ENCODE peak calls at places on chromosomes 16 and 17, in seven cellular contexts. One of them, this sample, is unnamed.
A peak's percentile ranks its signal among the peaks of the same experiment; 100 is the strongest.

GRCh38 chr17:63015824-63016223 is 49.8 kb downstream of the TANC2 start:
- DNase-seq in activated T-cell treated with anti-CD3 and anti-CD28 coated beads, Interleukin-2, amount 50 U/mL, for 24 hours: no peak
- DNase-seq in PC-3: no peak
- DNase-seq in A673: no peak
- DNase-seq in LHCN-M2: no peak
- DNase-seq in T-helper 17 cell: no peak
- DNase-seq in left cardiac atrium: no peak
- DNase-seq in this sample: no peak

GRCh38 chr17:65371702-65372101 is 189.7 kb downstream of the AXIN2 start:
- DNase-seq in activated T-cell treated with anti-CD3 and anti-CD28 coated beads, Interleukin-2, amount 50 U/mL, for 24 hours: no peak
- DNase-seq in PC-3: no peak
- DNase-seq in A673: no peak
- DNase-seq in LHCN-M2: no peak
- DNase-seq in T-helper 17 cell: no peak
- DNase-seq in left cardiac atrium: no peak
- DNase-seq in this sample: no peak

GRCh38 chr16:22070361-22071351 is 21.7 kb upstream of the VWA3A start:
- DNase-seq in activated T-cell treated with anti-CD3 and anti-CD28 coated beads, Interleukin-2, amount 50 U/mL, for 24 hours: no peak
- DNase-seq in PC-3: no peak
- DNase-seq in A673: no peak
- DNase-seq in LHCN-M2: peak; percentile 28
- DNase-seq in T-helper 17 cell: no peak
- DNase-seq in left cardiac atrium: no peak
- DNase-seq in this sample: no peak

GRCh38 chr16:55146939-55147338 is 177.1 kb upstream of the IRX6 start:
- DNase-seq in activated T-cell treated with anti-CD3 and anti-CD28 coated beads, Interleukin-2, amount 50 U/mL, for 24 hours: no peak
- DNase-seq in PC-3: no peak
- DNase-seq in A673: no peak
- DNase-seq in LHCN-M2: no peak
- DNase-seq in T-helper 17 cell: no peak
- DNase-seq in left cardiac atrium: no peak
- DNase-seq in this sample: no peak

GRCh38 chr17:49337900-49338299 is 24.1 kb downstream of the ZNF652 start:
- DNase-seq in activated T-cell treated with anti-CD3 and anti-CD28 coated beads, Interleukin-2, amount 50 U/mL, for 24 hours: no peak
- DNase-seq in PC-3: no peak
- DNase-seq in A673: no peak
- DNase-seq in LHCN-M2: no peak
- DNase-seq in T-helper 17 cell: no peak
- DNase-seq in left cardiac atrium: peak; percentile 29
- DNase-seq in this sample: no peak

GRCh38 chr17:47831934-47832327 is 461 bp downstream of the LRRC46 start:
- DNase-seq in activated T-cell treated with anti-CD3 and anti-CD28 coated beads, Interleukin-2, amount 50 U/mL, for 24 hours: no peak
- DNase-seq in PC-3: no peak
- DNase-seq in A673: no peak
- DNase-seq in LHCN-M2: no peak
- DNase-seq in T-helper 17 cell: no peak
- DNase-seq in left cardiac atrium: no peak
- DNase-seq in this sample: no peak

GRCh38 chr17:19398301-19399181 is 11.6 kb upstream of the MFAP4 start:
- DNase-seq in activated T-cell treated with anti-CD3 and anti-CD28 coated beads, Interleukin-2, amount 50 U/mL, for 24 hours: no peak
- DNase-seq in PC-3: peak; percentile 79
- DNase-seq in A673: peak; percentile 56
- DNase-seq in LHCN-M2: peak; percentile 38
- DNase-seq in T-helper 17 cell: no peak
- DNase-seq in left cardiac atrium: peak; percentile 72
- DNase-seq in this sample: no peak

GRCh38 chr16:25340973-25341372 is 83.3 kb upstream of the ZKSCAN2 start:
- DNase-seq in activated T-cell treated with anti-CD3 and anti-CD28 coated beads, Interleukin-2, amount 50 U/mL, for 24 hours: no peak
- DNase-seq in PC-3: no peak
- DNase-seq in A673: peak; percentile 94
- DNase-seq in LHCN-M2: no peak
- DNase-seq in T-helper 17 cell: no peak
- DNase-seq in left cardiac atrium: no peak
- DNase-seq in this sample: no peak

GRCh38 chr17:74491645-74492044 is 25.2 kb downstream of the CD300A start:
- DNase-seq in activated T-cell treated with anti-CD3 and anti-CD28 coated beads, Interleukin-2, amount 50 U/mL, for 24 hours: no peak
- DNase-seq in PC-3: no peak
- DNase-seq in A673: no peak
- DNase-seq in LHCN-M2: no peak
- DNase-seq in T-helper 17 cell: no peak
- DNase-seq in left cardiac atrium: no peak
- DNase-seq in this sample: no peak

This sample was measured in COLO829.